ENCODE peak calls at places on chromosome 20, in ten cellular contexts. Z, X, Q, M, W, E, O, T, D and I are unnamed samples.

GRCh38 chr20:61803903-61804804 is 261.5 kb downstream of the TAF4 start:
- DNase-seq in O (peak), E (no peak), W (no peak), M (peak), Z (no peak), D (no peak), Q (peak), T (no peak), X (no peak), I (no peak)

GRCh38 chr20:16476032-16476431 is 97.2 kb downstream of the KIF16B start:
- DNase-seq in W (no peak), Z (no peak), X (no peak), T (no peak), Q (peak), M (no peak), D (no peak), O (no peak), E (peak), I (no peak)

GRCh38 chr20:61788343-61788742 is 277.3 kb downstream of the TAF4 start:
- DNase-seq in O (no peak), M (no peak), E (no peak), T (no peak), Z (no peak), X (no peak), Q (no peak), W (no peak), D (no peak), I (no peak)

GRCh38 chr20:60204601-60205000 is 246.4 kb downstream of the CDH26 start:
- DNase-seq in O (no peak), Z (no peak), T (no peak), E (no peak), X (no peak), M (no peak), W (no peak), D (no peak), Q (no peak), I (no peak)

GRCh38 chr20:33233129-33233774 is 2.5 kb upstream of the BPIFA1 start:
- DNase-seq in X (no peak), D (no peak), Q (no peak), Z (no peak), M (no peak), T (no peak), E (no peak), W (peak), O (no peak), I (no peak)

GRCh38 chr20:15200139-15200538 is 862.7 kb upstream of the FLRT3 start:
- DNase-seq in Z (no peak), M (no peak), O (no peak), E (no peak), X (no peak), D (no peak), Q (no peak), W (no peak), T (no peak), I (no peak)

GRCh38 chr20:11372831-11373230 is 544.9 kb upstream of the BTBD3 start:
- DNase-seq in W (no peak), T (no peak), O (no peak), Z (no peak), E (no peak), M (no peak), X (no peak), D (no peak), Q (no peak), I (no peak)

GRCh38 chr20:41453006-41453950 is 86.7 kb upstream of the EMILIN3 start:
- DNase-seq in M (no peak), Z (no peak), D (no peak), Q (peak), X (no peak), E (no peak), O (no peak), T (no peak), W (no peak), I (no peak)

GRCh38 chr20:51339721-51340450 is 202.6 kb downstream of the NFATC2 start:
- DNase-seq in M (no peak), O (no peak), X (no peak), T (no peak), Q (no peak), W (no peak), D (no peak), E (no peak), Z (no peak), I (no peak)

GRCh38 chr20:22681591-22682248 is 97.3 kb upstream of the FOXA2 start:
- DNase-seq in Z (no peak), T (no peak), O (no peak), W (no peak), E (no peak), M (no peak), D (no peak), Q (no peak), X (no peak), I (no peak)

GRCh38 chr20:53176133-53176532 is 204.0 kb downstream of the TSHZ2 start:
- DNase-seq in E (no peak), M (no peak), T (no peak), Q (no peak), Z (no peak), X (no peak), D (no peak), O (no peak), W (no peak), I (no peak)

GRCh38 chr20:62409935-62410741 is 3.1 kb upstream of the CABLES2 start:
- DNase-seq in T (no peak), W (peak), M (peak), Z (peak), E (peak), Q (no peak), O (no peak), X (no peak), D (peak), I (no peak)

GRCh38 chr20:5528719-5529256 is 212.0 kb upstream of the PROKR2 start:
- DNase-seq in Z (peak), M (no peak), O (peak), D (peak), E (peak), W (peak), T (peak), X (peak), Q (peak), I (peak)

GRCh38 chr20:32325706-32326506 is 32.2 kb upstream of the ASXL1 start:
- DNase-seq in X (no peak), E (peak), T (no peak), W (no peak), D (no peak), M (no peak), O (no peak), Z (no peak), Q (no peak), I (peak)

GRCh38 chr20:17748279-17748678 is 48.5 kb downstream of the BANF2 start:
- DNase-seq in W (no peak), Z (no peak), M (no peak), Q (no peak), T (no peak), D (no peak), O (no peak), X (no peak), E (no peak), I (no peak)